ENCODE peak calls at places on chromosomes 12 and 14, in seven cellular contexts. Z, L, W, G, N, K and F are unnamed samples.

GRCh38 chr14:68815288-68816182 is 22.7 kb upstream of the ZFP36L1 start:
- DNase-seq in N (no peak), Z (no peak), L (peak; percentile 32), K (no peak), W (no peak), G (no peak), F (no peak)

GRCh38 chr14:101336203-101336602 is 225.1 kb upstream of the DIO3 start:
- DNase-seq in Z (no peak), G (no peak), W (no peak), K (no peak), L (no peak), N (no peak), F (no peak)

GRCh38 chr14:33647385-33647786 is 303.5 kb downstream of the EGLN3 start:
- DNase-seq in L (no peak), Z (peak; percentile 61), K (peak; percentile 20), W (no peak), N (peak; percentile 96), G (no peak), F (no peak)

GRCh38 chr12:92505373-92506340 is 197.1 kb upstream of the PLEKHG7 start:
- DNase-seq in N (no peak), G (peak; percentile 69), K (no peak), W (peak; percentile 32), L (peak; percentile 45), Z (no peak), F (no peak)

GRCh38 chr14:44775248-44775647 is 186.5 kb downstream of the KLHL28 start:
- DNase-seq in L (no peak), N (no peak), K (no peak), G (no peak), W (no peak), Z (no peak), F (no peak)

GRCh38 chr14:63342381-63342780 is 23.6 kb upstream of the GPHB5 start:
- DNase-seq in Z (no peak), L (no peak), G (no peak), W (no peak), N (no peak), K (peak; percentile 23), F (no peak)

GRCh38 chr14:20690848-20691640 is 2.5 kb downstream of the ANG start:
- DNase-seq in G (peak; percentile 48), N (peak; percentile 65), L (peak; percentile 28), Z (no peak), W (peak; percentile 43), K (peak; percentile 81), F (no peak)

GRCh38 chr14:73771848-73772705 is 57.9 kb upstream of the PNMA1 start:
- DNase-seq in N (peak; percentile 81), Z (no peak), W (no peak), G (peak; percentile 84), K (no peak), L (peak; percentile 74), F (peak; percentile 66)

GRCh38 chr12:96235497-96235826 is 41.3 kb downstream of the ELK3 start:
- DNase-seq in L (no peak), W (no peak), N (no peak), K (peak; percentile 23), Z (no peak), G (no peak), F (peak; percentile 80)

GRCh38 chr12:64951944-64952343 is 127.5 kb downstream of the TBC1D30 start:
- DNase-seq in G (no peak), K (no peak), L (no peak), W (no peak), Z (no peak), N (no peak), F (no peak)

GRCh38 chr12:88931598-88931997 is 351.3 kb upstream of the KITLG start:
- DNase-seq in N (no peak), G (no peak), Z (no peak), K (no peak), W (no peak), L (no peak), F (peak; percentile 55)

GRCh38 chr14:90093942-90094595 is 32.3 kb downstream of the KCNK13 start:
- DNase-seq in L (no peak), W (no peak), K (no peak), G (no peak), N (peak; percentile 46), Z (no peak), F (no peak)

GRCh38 chr14:35964736-35965135 is 138.6 kb downstream of the BRMS1L start:
- DNase-seq in G (no peak), L (no peak), K (no peak), W (no peak), Z (no peak), N (no peak), F (no peak)

GRCh38 chr14:35959835-35960234 is 133.7 kb downstream of the BRMS1L start:
- DNase-seq in N (no peak), K (peak; percentile 35), G (no peak), W (no peak), L (no peak), Z (no peak), F (no peak)

GRCh38 chr14:35965425-35965824 is 139.3 kb downstream of the BRMS1L start:
- DNase-seq in Z (no peak), G (no peak), W (no peak), L (no peak), N (no peak), K (no peak), F (no peak)

GRCh38 chr14:35961697-35962274 is 135.6 kb downstream of the BRMS1L start:
- DNase-seq in Z (no peak), N (no peak), W (no peak), G (no peak), K (no peak), L (no peak), F (no peak)

DNA sequence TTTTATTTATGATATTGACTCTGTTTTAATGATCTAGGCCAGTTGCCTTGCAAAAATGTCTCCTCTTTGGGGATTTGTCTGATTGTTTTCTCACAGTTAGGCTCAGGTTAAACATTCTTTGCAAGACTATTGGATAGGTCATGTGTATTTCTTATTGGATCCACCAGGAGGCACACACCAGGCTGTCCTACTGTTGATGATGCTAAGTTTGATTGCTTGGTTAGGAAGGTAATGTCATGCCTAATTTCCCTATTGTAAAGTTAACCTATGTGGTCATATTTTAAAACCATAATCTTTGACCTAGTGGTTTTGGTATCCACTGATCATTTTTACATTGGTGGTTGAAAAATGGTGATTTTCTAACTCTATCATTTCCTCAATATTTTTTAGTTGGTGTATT is 137.1 kb downstream of the BRMS1L start:
- DNase-seq in L (no peak), G (no peak), W (no peak), Z (no peak), N (no peak), K (peak; percentile 27), F (no peak)
- TF ChIP-seq CTCF in L (no peak), G (no peak), W (no peak), Z (no peak), N (peak; percentile 48), K (peak; percentile 14), F (peak; percentile 21)

GRCh38 chr12:123114305-123115083 is 36.4 kb downstream of the PITPNM2 start:
- DNase-seq in G (no peak), N (no peak), K (no peak), Z (no peak), L (no peak), W (no peak), F (no peak)

GRCh38 chr12:123111498-123112165 is 39.3 kb downstream of the PITPNM2 start:
- DNase-seq in L (no peak), Z (no peak), K (no peak), G (no peak), N (no peak), W (no peak), F (no peak)

GRCh38 chr12:123118397-123118945 is 32.4 kb downstream of the PITPNM2 start:
- DNase-seq in W (no peak), Z (peak; percentile 57), G (peak; percentile 45), L (no peak), N (no peak), K (no peak), F (no peak)

GRCh38 chr12:123113038-123113437 is 37.9 kb downstream of the PITPNM2 start:
- DNase-seq in K (no peak), Z (no peak), N (no peak), G (no peak), L (no peak), W (no peak), F (no peak)

DNA sequence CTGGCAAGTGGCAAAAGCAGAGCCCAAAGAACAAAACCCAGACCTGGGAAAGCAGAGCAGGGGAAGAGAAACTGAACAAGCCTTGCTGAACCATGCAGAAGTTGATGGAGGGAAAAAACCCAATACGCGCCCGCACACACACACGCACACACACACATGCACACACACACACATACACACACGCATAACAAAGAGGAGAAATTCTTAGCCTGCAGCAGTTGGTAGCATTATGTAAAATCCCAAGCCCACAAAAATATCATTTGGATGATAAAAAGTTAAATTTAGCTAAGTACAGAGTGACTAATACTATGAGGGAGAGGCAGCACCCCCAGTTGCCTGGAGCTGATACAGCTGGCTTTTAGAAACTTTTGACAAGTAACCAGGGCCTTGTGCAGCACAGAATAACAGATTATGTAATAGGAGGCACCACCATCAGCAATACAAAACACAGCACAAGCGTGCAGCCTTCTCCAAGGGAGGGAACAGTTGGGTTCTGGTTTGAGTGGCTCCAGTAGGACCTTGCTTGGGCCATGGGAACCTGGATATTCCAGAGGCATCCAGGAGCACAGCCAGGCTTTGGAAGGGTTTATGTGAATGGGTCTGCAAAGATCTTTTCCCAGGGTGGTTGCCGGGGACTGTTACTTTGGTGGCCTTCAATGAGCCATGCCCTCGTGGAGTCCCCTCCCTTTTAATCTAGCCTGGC is 35.3 kb downstream of the PITPNM2 start:
- DNase-seq in K (no peak), N (peak; percentile 71), Z (peak; percentile 90), G (peak; percentile 39), L (peak; percentile 65), W (peak; percentile 83), F (no peak)
- H3K4me3 ChIP-seq in K (no peak overlapping the region), N (no peak overlapping the region), Z (no peak overlapping the region), G (no peak overlapping the region), L (no peak overlapping the region), W (no peak overlapping the region), F (no peak overlapping the region)

DNA sequence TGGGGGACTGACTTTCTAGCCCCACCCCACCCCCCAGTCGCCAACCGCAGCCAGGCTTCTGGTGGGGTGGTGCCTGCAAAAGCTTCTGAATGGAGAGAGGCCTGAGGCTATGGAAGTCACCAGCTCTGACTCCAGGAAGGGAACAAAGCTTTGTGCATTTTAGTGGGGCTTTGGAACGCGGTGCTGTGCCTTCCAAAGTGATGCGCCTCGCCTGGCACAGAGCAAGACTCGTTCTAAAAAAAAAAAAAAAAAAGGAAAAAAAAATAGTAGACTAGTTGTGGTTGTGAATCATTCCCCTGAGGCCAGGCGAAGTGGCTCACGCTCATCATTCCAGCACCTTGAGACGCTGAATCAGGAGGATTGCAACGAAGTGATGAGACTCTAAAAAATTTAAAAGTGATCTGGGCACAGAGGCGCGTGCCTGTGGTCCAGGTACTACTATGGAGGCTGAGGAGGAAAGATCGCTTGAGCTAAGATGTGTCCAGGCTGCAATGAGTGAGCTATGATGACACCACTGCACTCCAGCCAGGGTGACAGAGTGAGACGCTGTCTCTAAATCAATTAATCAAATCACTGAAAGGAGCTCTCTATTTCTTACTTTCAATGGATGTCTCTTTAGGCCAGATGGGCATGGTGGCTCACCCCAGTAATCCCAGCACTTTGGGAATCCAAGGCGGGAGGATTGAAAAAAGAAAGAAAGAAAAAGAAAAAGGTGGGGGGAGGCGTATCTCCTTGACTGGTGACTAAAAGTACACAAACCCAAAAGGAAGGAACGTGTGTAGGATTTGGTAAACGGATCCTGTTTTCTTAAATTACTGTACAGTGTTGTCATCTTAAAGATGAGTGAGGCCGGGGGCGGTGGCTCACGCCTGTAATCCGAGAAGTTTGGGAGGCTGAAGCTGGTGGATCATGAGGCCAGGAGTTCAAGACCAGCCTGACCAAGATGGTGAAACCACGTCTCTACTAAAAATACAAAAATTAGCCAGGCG is 259.6 kb upstream of the ALG10B start:
- DNase-seq in G (no peak), Z (no peak), L (no peak), N (peak; percentile 85), W (no peak), K (peak; percentile 90), F (no peak)
- TF ChIP-seq CTCF in G (no peak), Z (no peak), L (no peak), N (no peak), W (no peak), K (no peak), F (no peak)

GRCh38 chr14:60805881-60806569 is 71.5 kb downstream of the MNAT1 start:
- DNase-seq in W (no peak), G (no peak), N (peak; percentile 87), L (no peak), K (no peak), Z (no peak), F (no peak)
- H3K4me3 ChIP-seq in W (no peak overlapping the region), G (no peak overlapping the region), N (no peak overlapping the region), L (no peak overlapping the region), K (no peak overlapping the region), Z (no peak overlapping the region), F (no peak overlapping the region)